ENCODE peak calls at places on chromosome 14, in ten cellular contexts. E, A, V, Z, O, G, W, K, I and M are unnamed samples.

GRCh38 chr14:78758333-78758732 is 588.2 kb downstream of the NRXN3 start:
- DNase-seq in W (no peak), A (peak), V (peak), I (no peak), K (peak), O (peak), E (no peak), G (no peak), Z (peak), M (no peak)

GRCh38 chr14:94113490-94113889 is 3.0 kb downstream of the IFI27 start:
- DNase-seq in E (no peak), G (no peak), O (no peak), K (no peak), V (no peak), I (no peak), Z (no peak), W (peak), A (no peak), M (no peak)

GRCh38 chr14:104171029-104171697 is 32.8 kb downstream of the KIF26A start:
- DNase-seq in V (no peak), O (peak), A (no peak), G (peak), W (no peak), E (no peak), Z (no peak), K (no peak), I (no peak), M (peak)

GRCh38 chr14:36070056-36071043 is 106.2 kb downstream of the PTCSC3 start:
- DNase-seq in I (peak), A (peak), Z (peak), K (peak), W (peak), V (peak), G (peak), O (peak), E (peak), M (peak)

GRCh38 chr14:77026166-77026929 is 2.2 kb downstream of the IRF2BPL start:
- DNase-seq in K (no peak), A (no peak), V (no peak), O (no peak), W (no peak), Z (no peak), I (peak), E (no peak), G (peak), M (no peak)

GRCh38 chr14:98578204-98578603 is 693.8 kb downstream of the BCL11B start:
- DNase-seq in O (no peak), K (no peak), W (no peak), G (no peak), E (no peak), V (no peak), A (no peak), Z (no peak), I (no peak), M (no peak)

GRCh38 chr14:22780105-22780679 is 13.7 kb downstream of the OXA1L start:
- DNase-seq in I (no peak), K (no peak), G (no peak), O (no peak), Z (no peak), V (peak), A (no peak), W (no peak), E (no peak), M (no peak)

GRCh38 chr14:60111732-60112131 is 20.0 kb downstream of the PCNX4 start:
- DNase-seq in Z (no peak), G (no peak), A (peak), K (no peak), V (no peak), E (no peak), W (no peak), I (no peak), O (no peak), M (no peak)

GRCh38 chr14:33061667-33062325 is 123.1 kb downstream of the NPAS3 start:
- DNase-seq in A (no peak), G (no peak), W (no peak), Z (no peak), I (no peak), V (no peak), O (no peak), K (no peak), E (no peak), M (no peak)
- TF ChIP-seq CTCF in A (no peak), G (no peak), W (no peak), Z (no peak), I (no peak), V (no peak), O (no peak), K (no peak), E (no peak), M (no peak)

DNA sequence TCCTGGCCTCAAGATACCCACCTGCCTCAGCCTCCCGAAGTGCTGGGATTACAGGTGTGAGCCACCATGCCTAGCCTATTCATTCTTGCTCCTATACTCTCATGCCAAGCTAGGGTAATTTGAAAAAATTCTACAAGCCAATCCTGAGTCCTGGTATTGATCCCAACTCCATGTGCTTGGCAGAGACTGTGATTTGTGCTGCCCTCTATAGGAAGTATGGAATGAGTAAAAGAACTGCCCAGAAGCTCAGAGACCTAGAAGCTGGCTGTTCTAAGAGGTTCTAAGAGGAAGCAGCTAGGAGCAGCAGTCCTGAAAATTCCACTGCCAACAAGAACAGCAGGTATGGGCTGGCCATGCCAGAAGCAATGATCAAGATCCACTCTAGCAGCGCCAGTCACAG is 402.5 kb downstream of the PCNX1 start:
- DNase-seq in I (no peak), A (no peak), E (no peak), O (no peak), K (no peak), V (no peak), W (no peak), Z (no peak), G (no peak), M (no peak)
- TF ChIP-seq CTCF in I (no peak), A (no peak), E (no peak), O (no peak), K (no peak), V (peak), W (no peak), Z (peak), G (no peak), M (peak)

DNA sequence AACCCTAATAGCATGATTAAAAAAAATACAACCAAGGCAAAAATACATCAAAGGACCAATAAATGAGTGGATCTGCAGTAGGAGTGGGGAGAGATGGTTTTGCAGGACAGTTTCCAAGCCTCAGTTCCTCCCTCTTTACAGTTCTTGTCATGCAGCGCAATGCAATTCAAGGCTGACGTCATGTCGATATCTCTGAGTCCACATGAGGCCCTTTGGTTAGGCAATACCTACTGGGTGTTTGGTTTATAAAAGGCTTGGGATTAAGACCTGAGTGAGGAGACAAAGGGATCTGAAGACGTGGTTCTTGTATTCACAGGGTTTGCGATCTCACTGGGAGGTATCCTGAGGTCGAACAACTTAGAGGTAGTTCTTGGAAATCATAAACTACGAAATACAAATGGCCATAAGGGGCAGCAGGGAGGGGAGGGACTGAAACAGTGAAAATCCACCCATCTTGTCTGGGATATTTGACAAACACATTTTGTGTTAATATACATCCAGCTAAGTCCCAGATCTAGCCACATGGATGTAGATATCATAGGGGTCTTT is 441.0 kb downstream of the FUT8 start:
- DNase-seq in I (no peak), W (no peak), A (no peak), E (no peak), O (no peak), K (no peak), V (no peak), Z (no peak), G (no peak), M (no peak)
- TF ChIP-seq CTCF in I (no peak), W (no peak), A (no peak), E (no peak), O (no peak), K (no peak), V (no peak), Z (no peak), G (no peak), M (no peak)

DNA sequence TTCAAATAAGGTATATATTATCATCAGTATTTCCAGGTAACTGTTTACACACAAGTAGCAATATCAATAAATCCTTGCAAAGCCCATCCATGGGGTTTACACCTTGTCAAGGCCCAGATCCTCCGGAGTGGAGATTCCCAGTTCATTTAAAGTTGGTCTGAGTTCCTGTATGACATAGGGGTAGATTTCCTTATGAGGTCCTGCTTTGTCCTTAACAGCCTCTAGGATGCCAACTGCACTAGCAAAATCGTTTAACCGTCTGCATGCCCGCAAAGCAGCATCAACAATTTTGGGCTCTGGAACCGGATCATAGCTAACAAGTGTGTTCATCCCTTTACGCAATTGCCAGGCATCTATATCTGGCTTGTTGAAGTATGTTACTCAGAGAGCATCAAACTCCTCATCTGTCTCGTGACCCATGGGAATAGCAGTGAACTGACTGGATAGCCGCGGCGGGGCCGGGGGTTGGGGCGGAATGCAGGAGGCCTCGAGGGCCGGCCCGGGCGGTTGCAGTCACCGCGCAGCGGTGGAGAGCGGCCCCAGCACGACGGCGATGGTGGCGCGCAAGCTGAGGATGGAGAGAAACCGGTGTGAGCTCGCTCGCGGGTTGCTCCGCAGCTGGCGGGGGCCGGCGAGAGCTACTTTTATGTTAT is 30.6 kb upstream of the FBXO34 start:
- DNase-seq in Z (peak), I (no peak), G (no peak), E (peak), O (peak), K (no peak), V (no peak), W (no peak), A (no peak), M (peak)
- TF ChIP-seq CTCF in Z (no peak), I (no peak), G (no peak), E (no peak), O (no peak), K (no peak), V (no peak), W (no peak), A (no peak), M (no peak)